ENCODE peak calls at places on chromosome 17, in ten cellular contexts. P is spleen; S is mammary epithelial cell; K is fibroblast of lung; Z is neural progenitor cell; F is right lobe of liver; W is heart left ventricle; T is CD4-positive, alpha-beta memory T cell; E is OCI-LY7; L is heart right ventricle. H is an unnamed sample. For H3K36me3, the result is how much of the 10 kb centered on the place peaks cover.

GRCh38 chr17:38403491-38403890 is 24.8 kb upstream of the ARHGAP23 start:
- DNase-seq in P (no peak), S (no peak), K (peak), Z (peak), F (no peak), W (no peak), T (no peak), E (no peak), L (no peak), H (no peak)

GRCh38 chr17:8004899-8005298 is 2.5 kb downstream of the GUCY2D start:
- DNase-seq in P (no peak), S (no peak), K (peak), Z (no peak), F (no peak), W (no peak), T (no peak), E (no peak), L (no peak), H (no peak)

GRCh38 chr17:83196973-83197880 is 117.8 kb downstream of the METRNL start:
- DNase-seq in P (peak), S (no peak), K (no peak), Z (no peak), F (peak), W (peak), T (no peak), E (no peak), L (no peak), H (no peak)

GRCh38 chr17:33436321-33436720 is 143.2 kb upstream of the ASIC2 start:
- DNase-seq in P (no peak), S (peak), K (peak), Z (no peak), F (no peak), W (no peak), T (no peak), E (no peak), L (no peak), H (no peak)

GRCh38 chr17:80941171-80941570 is 50.5 kb upstream of the CHMP6 start:
- DNase-seq in P (peak), S (no peak), K (no peak), Z (no peak), F (no peak), W (peak), T (no peak), E (no peak), L (peak), H (no peak)

GRCh38 chr17:8022358-8023038 is 16.4 kb upstream of the ALOX15B start:
- DNase-seq in P (peak), S (peak), K (peak), Z (no peak), F (no peak), W (no peak), T (no peak), E (no peak), L (no peak), H (no peak)

GRCh38 chr17:11204991-11205390 is 36.0 kb upstream of the SHISA6 start:
- DNase-seq in P (no peak), S (no peak), K (no peak), Z (no peak), F (no peak), W (no peak), T (no peak), E (no peak), L (no peak), H (no peak)

GRCh38 chr17:73391331-73392265 is 79.8 kb upstream of the CDC42EP4 start:
- DNase-seq in P (peak), S (no peak), K (no peak), Z (no peak), F (no peak), W (no peak), T (no peak), E (no peak), L (no peak), H (no peak)

GRCh38 chr17:43976956-43977837 is 23.5 kb upstream of the PYY start:
- DNase-seq in P (no peak), S (no peak), K (no peak), Z (no peak), F (no peak), W (no peak), T (no peak), E (no peak), L (no peak), H (no peak)

GRCh38 chr17:69960755-69961154 is 114.3 kb upstream of the KCNJ16 start:
- DNase-seq in P (no peak), S (no peak), K (no peak), Z (no peak), F (no peak), W (peak), T (no peak), E (no peak), L (peak), H (no peak)

GRCh38 chr17:70855401-70856054 is 686.2 kb downstream of the KCNJ2 start:
- DNase-seq in P (no peak), S (no peak), K (peak), Z (no peak), F (peak), W (no peak), T (no peak), E (no peak), L (no peak), H (no peak)

GRCh38 chr17:353213-353837 is 718 bp upstream of the RPH3AL start:
- DNase-seq in P (no peak), S (no peak), K (no peak), Z (no peak), F (no peak), W (no peak), T (no peak), E (no peak), L (no peak), H (no peak)

GRCh38 chr17:31171711-31172110 is 76.9 kb downstream of the NF1 start:
- DNase-seq in P (no peak), S (no peak), K (peak), Z (no peak), F (no peak), W (no peak), T (no peak), E (no peak), L (no peak), H (no peak)

GRCh38 chr17:50076591-50077235 is 18.4 kb upstream of the PDK2 start:
- DNase-seq in P (peak), S (no peak), K (no peak), Z (peak), F (no peak), W (no peak), T (no peak), E (no peak), L (no peak), H (no peak)

GRCh38 chr17:61411944-61412859 is 12.6 kb downstream of the TBX2 start:
- DNase-seq in P (peak), S (peak), K (peak), Z (peak), F (peak), W (peak), T (peak), E (peak), L (peak), H (peak)

GRCh38 chr17:69342896-69343644 is 16.1 kb upstream of the ABCA5 start:
- DNase-seq in P (no peak), S (no peak), K (no peak), Z (no peak), F (no peak), W (peak), T (no peak), E (no peak), L (no peak), H (no peak)

GRCh38 chr17:7856081-7856791 is 1.1 kb downstream of the NAA38 start:
- DNase-seq in P (peak), S (no peak), K (peak), Z (peak), F (peak), W (peak), T (peak), E (peak), L (peak), H (peak)

DNA sequence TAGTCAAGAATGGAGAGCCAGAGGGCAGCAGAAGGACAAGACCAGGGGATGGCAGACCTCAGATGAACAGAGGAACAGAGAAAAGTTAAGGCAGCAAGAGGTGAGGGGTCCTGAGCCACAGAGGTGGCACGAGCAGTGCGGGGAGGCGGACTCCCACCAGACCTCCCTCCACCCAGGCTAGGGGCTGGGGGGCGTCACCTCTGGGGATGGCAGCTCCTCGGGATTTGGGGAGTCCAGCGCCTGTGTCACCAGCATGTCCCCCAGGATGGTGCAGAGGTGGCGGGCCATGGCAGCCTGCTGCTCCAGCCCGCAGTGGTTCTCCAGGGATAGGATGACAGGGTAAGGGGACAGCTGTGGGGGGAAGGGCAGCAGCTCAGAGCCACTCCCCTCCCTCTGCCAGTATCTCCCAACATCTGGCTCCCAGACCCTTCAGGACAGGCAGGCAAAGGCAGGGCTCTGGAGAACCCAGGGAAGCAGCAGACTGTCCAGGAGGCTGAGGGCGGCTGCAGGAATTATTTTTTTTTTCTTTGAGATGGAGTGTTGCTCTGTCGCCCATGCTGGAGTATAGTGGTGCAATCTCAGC is 15.8 kb downstream of the PLCD3 start:
- DNase-seq in P (no peak), S (no peak), K (no peak), Z (no peak), F (no peak), W (no peak), T (no peak), E (no peak), L (no peak), H (no peak)
- H3K36me3 ChIP-seq in P (under half), S (under half), K (under half), Z (under half), F (under half), W (half or more), T (under half), E (under half), L (under half), H (under half)

GRCh38 chr17:27563532-27563931 is 67.5 kb upstream of the LGALS9 start:
- DNase-seq in P (peak), S (no peak), K (no peak), Z (no peak), F (no peak), W (no peak), T (no peak), E (no peak), L (no peak), H (no peak)
- H3K36me3 ChIP-seq in P (under half), S (under half), K (under half), Z (under half), F (under half), W (under half), T (under half), E (under half), L (under half), H (under half)

DNA sequence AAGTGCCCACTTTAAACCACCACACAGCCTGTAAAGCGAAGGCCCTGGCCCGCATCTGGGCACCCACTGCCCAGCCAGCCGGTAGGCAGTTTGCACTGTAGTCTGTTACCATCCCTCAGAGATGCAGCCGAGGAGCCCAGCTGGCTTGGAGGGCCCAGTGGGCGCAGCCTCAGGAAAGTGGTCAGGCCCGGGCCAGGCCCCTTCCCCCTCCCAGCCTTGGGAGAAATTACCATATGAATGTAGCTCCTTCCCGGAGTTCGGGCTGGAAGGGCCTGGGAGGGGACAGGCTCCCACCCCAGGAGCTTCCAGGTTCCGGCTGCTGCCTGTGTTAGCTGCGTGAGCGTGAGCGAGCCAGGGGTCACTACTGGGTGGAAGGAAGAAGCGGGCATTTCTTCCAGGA is 325.4 kb downstream of the SEC14L1 start:
- DNase-seq in P (peak), S (no peak), K (peak), Z (peak), F (no peak), W (no peak), T (no peak), E (no peak), L (no peak), H (no peak)
- H3K36me3 ChIP-seq in P (under half), S (under half), K (under half), Z (under half), F (under half), W (under half), T (under half), E (half or more), L (under half), H (under half)

GRCh38 chr17:40561871-40562611 is 3.2 kb downstream of the CCR7 start:
- DNase-seq in P (peak), S (no peak), K (no peak), Z (no peak), F (no peak), W (no peak), T (peak), E (peak), L (no peak), H (no peak)

GRCh38 chr17:40559016-40559853 is 6.0 kb downstream of the CCR7 start:
- DNase-seq in P (peak), S (no peak), K (no peak), Z (no peak), F (no peak), W (no peak), T (no peak), E (no peak), L (no peak), H (no peak)

GRCh38 chr17:40559954-40560591 is 5.2 kb downstream of the CCR7 start:
- DNase-seq in P (peak), S (peak), K (peak), Z (peak), F (peak), W (peak), T (peak), E (peak), L (peak), H (peak)

GRCh38 chr17:40561294-40561870 is 3.9 kb downstream of the CCR7 start:
- DNase-seq in P (peak), S (no peak), K (no peak), Z (no peak), F (no peak), W (no peak), T (no peak), E (no peak), L (no peak), H (no peak)

DNA sequence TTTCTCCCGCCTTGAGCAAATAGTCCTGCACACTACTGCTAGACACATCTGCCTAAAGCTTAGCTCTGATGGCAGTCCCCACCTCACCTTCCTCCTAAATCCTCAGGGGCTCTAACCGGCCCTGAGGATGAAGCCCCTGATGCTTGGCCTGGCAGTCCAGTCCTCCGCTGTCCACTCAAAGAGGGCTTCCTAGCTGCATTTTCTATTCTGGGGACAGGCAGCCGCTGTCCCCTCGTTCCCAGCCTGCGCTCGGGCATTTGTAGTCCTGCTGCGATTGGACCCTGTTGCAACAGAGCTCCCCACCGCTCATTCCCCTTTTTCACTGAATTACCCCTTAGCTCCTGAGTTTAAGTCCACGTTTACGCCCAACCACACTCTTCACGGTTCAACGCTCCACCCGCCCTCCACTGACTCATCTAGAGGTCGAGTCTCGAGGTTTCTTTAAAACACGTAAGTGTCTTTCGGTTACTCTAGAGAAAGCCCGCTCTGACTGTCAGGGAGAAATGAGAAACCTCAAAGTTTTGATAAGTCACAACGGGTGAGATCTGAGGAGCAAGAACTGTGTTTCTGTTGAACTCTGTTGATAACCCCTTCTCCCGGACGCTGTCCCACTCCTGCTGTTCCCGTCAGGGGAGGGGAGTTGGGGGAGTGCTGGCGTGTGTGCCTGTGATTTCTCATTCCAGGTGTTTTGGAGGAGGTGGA is 4.5 kb downstream of the CCR7 start:
- DNase-seq in P (peak), S (no peak), K (peak), Z (no peak), F (no peak), W (no peak), T (peak), E (peak), L (no peak), H (no peak)
- H3K36me3 ChIP-seq in P (under half), S (under half), K (under half), Z (under half), F (under half), W (under half), T (half or more), E (under half), L (under half), H (under half)

GRCh38 chr17:18201108-18201507 is 17.5 kb downstream of the ALKBH5 start:
- DNase-seq in P (no peak), S (no peak), K (no peak), Z (no peak), F (no peak), W (no peak), T (no peak), E (no peak), L (no peak), H (no peak)

GRCh38 chr17:18203308-18203707 is 19.7 kb downstream of the ALKBH5 start:
- DNase-seq in P (no peak), S (no peak), K (no peak), Z (no peak), F (peak), W (no peak), T (no peak), E (no peak), L (no peak), H (no peak)

GRCh38 chr17:18208092-18208491 is 17.3 kb upstream of the LLGL1 start:
- DNase-seq in P (no peak), S (no peak), K (no peak), Z (no peak), F (no peak), W (no peak), T (no peak), E (no peak), L (no peak), H (no peak)

GRCh38 chr17:18205861-18206260 is 19.6 kb upstream of the LLGL1 start:
- DNase-seq in P (no peak), S (no peak), K (no peak), Z (no peak), F (no peak), W (no peak), T (no peak), E (no peak), L (no peak), H (no peak)

GRCh38 chr17:18206962-18207361 is 18.5 kb upstream of the LLGL1 start:
- DNase-seq in P (no peak), S (no peak), K (no peak), Z (no peak), F (no peak), W (no peak), T (no peak), E (no peak), L (no peak), H (no peak)
- H3K36me3 ChIP-seq in P (half or more), S (under half), K (under half), Z (under half), F (under half), W (half or more), T (half or more), E (half or more), L (half or more), H (under half)

DNA sequence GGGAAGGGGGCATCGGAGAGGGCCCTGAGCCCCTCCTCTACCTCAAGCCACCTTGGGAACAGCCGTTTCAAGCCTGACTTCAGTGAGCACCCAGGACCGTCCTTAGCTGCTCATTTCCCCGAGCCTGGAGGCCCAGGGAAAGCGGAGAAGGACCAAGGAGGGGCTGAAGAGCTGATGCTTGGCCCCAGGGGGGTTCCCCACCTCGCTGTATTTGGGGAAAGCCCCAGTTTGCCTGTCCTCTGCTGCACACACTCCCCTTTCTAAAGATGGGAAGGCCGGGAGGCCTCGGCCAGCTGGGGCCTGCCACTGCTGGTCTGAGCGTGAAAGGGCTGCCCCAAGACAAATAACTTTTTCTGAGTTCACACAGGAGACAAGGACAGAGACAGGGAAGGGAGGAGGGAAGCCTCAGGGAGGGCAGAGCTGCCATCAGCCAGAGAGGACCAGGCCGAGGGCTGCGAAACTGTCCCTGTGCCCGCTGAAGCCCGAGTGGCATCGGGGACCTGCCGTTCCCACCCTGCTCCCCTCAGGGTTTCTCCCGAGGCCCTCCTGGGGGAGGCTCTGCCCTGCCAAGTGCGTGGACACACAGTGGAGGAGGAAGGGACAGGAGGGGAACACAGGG is 11.6 kb downstream of the ZACN start:
- DNase-seq in P (no peak), S (no peak), K (no peak), Z (no peak), F (no peak), W (no peak), T (no peak), E (no peak), L (no peak), H (no peak)
- H3K36me3 ChIP-seq in P (half or more), S (under half), K (under half), Z (under half), F (half or more), W (half or more), T (half or more), E (half or more), L (half or more), H (half or more)

H was measured in transverse colon.